ENCODE peak calls at places on chromosomes 13 and 19, in four cellular contexts. U is lower lobe of right lung, A is adrenal gland, I is left lung. E is an unnamed sample.

GRCh38 chr19:42134671-42135070 is 2.4 kb upstream of the POU2F2 start:
- DNase-seq in I (no peak), U (no peak), A (no peak), E (no peak)

GRCh38 chr13:67148219-67148583 is 81.9 kb downstream of the PCDH9 start:
- DNase-seq in A (no peak), U (no peak), I (no peak), E (no peak)

GRCh38 chr13:37995052-37995451 is 125.5 kb upstream of the TRPC4 start:
- DNase-seq in A (no peak), U (no peak), I (no peak), E (no peak)

GRCh38 chr19:6935618-6936017 is 48.2 kb downstream of the ADGRE1 start:
- DNase-seq in A (no peak), U (no peak), I (no peak), E (no peak)

GRCh38 chr13:71695662-71696061 is 171.3 kb downstream of the DACH1 start:
- DNase-seq in I (no peak), A (no peak), U (no peak), E (no peak)

GRCh38 chr13:106117035-106117434 is 418.4 kb downstream of the EFNB2 start:
- DNase-seq in I (no peak), U (no peak), A (no peak), E (no peak)

GRCh38 chr13:109274188-109274821 is 512.1 kb downstream of the IRS2 start:
- DNase-seq in I (no peak), U (peak; percentile 52), A (peak; percentile 38), E (no peak)

GRCh38 chr13:50523307-50523706 is 320.2 kb downstream of the DLEU7 start:
- DNase-seq in U (no peak), I (no peak), A (no peak), E (no peak)

GRCh38 chr13:99564389-99564788 is 63.1 kb downstream of the TM9SF2 start:
- DNase-seq in U (no peak), I (no peak), A (no peak), E (no peak)
- H3K4me1 ChIP-seq in U (no peaks in the 10 kb centered on the region), I (no peaks in the 10 kb centered on the region), A (peaks cover 2% of the 10 kb centered on the region), E (no peaks in the 10 kb centered on the region)

DNA sequence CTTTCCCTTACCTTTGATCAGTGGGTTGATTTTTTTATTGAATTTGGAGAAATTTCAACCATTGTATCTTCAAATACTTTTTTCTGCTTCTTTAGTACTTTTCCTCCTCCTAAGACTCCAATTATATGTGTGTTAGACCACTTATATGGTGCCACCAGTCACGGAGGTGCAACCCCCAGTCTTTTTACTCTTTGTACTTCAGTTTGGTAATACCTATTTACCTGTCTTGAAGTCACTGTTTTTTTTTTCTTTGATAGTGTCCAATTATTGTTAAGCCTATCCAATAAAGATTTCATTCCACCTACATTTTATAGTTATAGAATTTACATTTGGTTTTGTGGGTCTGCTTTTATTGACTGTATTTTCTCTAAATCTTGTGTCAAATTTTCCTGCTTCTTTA is 14.9 kb downstream of the ZNF283 start:
- DNase-seq in I (no peak), U (no peak), A (no peak), E (no peak)
- H3K9me3 ChIP-seq in I (peaks cover 100% of the 10 kb centered on the region), U (peaks cover 99% of the 10 kb centered on the region), A (peaks cover 53% of the 10 kb centered on the region), E (peaks cover 84% of the 10 kb centered on the region)

DNA sequence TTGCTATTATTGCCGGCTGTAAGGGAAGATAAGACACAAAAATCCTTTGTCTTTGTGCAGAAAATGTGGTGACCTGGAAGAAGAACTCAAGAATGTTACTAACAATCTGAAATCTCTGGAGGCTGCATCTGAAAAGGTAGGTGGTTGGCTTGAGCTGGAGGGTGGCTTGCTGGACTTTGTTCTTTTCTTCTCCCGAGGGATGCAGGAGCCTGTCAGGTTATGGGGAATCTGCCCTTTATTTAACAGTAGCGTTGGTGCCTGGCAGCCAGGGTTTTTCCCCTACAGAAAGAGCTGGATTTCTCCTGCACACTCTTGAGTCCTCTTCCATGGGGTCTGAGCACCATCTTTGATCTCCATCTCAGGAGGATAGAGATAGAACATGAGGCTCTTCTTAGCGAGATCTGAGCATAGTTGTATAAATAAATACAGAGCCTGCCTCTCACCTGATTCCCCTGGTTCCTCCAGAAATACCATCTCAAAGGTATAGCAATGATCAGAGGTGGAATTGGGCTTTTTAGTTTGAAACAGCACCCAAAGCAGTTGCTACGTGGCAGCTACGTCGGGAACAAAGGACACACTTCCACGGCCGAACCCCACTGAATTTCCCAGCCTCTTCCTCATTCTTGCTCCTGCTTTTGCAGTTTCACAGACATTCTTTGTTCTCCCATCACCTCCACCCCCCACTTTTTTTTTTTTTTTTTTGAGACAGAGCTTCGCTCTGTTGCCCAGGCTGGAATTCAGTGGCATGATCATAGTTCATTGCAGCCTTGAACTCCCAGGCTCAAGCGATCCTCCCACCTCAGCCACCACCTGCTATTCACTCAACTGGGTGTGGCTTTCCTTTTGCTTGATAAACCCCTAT is 12.9 kb downstream of the TPM4 start:
- DNase-seq in A (no peak), I (no peak), U (no peak), E (no peak)
- H3K4me1 ChIP-seq in A (peaks cover 37% of the 10 kb centered on the region), I (peaks cover 17% of the 10 kb centered on the region), U (peaks cover 61% of the 10 kb centered on the region), E (peaks cover 46% of the 10 kb centered on the region)

GRCh38 chr19:37563518-37563917 is 31.1 kb downstream of the ZNF571 start:
- DNase-seq in A (no peak), I (no peak), U (no peak), E (no peak)

GRCh38 chr19:37565370-37565669 is 29.3 kb downstream of the ZNF571 start:
- DNase-seq in I (no peak), U (no peak), A (no peak), E (no peak)

DNA sequence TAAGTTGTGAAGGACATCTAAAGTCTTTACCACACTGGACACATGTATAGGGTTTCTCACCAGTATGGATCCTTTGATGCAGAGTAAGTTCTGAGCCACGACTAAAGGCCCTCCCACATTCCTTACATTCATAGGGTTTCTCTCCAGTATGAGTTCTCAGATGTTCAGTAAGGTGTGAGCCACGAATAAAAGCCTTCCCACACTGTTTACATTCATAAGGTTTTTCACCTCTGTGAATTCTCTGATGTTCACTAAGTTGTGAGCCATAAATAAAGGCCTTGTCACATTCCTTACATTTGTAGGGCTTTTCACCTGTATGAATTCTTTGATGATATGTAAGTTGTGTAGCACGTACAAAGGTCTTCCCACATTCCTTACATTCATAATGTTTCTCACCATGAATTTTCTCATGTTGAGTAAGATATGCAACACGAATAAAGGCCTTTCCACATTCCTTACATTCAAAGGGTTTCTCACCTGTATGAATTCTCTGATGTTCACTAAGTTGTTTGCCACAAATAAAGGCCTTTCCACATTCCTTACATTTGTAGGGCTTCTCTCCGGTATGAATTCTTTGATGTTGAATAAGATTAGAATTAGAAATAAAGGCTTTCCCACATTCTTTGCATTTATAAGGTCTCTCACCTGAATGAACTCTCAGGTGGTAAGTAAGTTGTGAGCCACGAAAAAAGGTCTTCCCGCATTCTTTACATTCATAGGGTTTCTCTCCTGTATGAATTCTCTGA is 29.8 kb downstream of the ZNF571 start:
- DNase-seq in I (no peak), A (no peak), U (no peak), E (no peak)
- H3K9me3 ChIP-seq in I (no peaks in the 10 kb centered on the region), A (peaks cover 57% of the 10 kb centered on the region), U (no peaks in the 10 kb centered on the region), E (peaks cover 99% of the 10 kb centered on the region)

GRCh38 chr13:24654741-24655140 is 25.5 kb upstream of the ATP12A start:
- DNase-seq in I (no peak), U (no peak), A (no peak), E (no peak)

GRCh38 chr13:24649685-24650038 is 30.5 kb upstream of the ATP12A start:
- DNase-seq in U (no peak), I (no peak), A (no peak), E (no peak)

GRCh38 chr13:24650157-24650556 is 30.1 kb upstream of the ATP12A start:
- DNase-seq in I (no peak), U (no peak), A (no peak), E (no peak)

GRCh38 chr13:24651718-24652345 is 28.4 kb upstream of the ATP12A start:
- DNase-seq in A (no peak), I (no peak), U (no peak), E (no peak)

GRCh38 chr13:24652346-24652745 is 27.9 kb upstream of the ATP12A start:
- DNase-seq in A (no peak), U (no peak), I (no peak), E (no peak)
- H3K4me1 ChIP-seq in A (no peaks in the 10 kb centered on the region), U (no peaks in the 10 kb centered on the region), I (no peaks in the 10 kb centered on the region), E (no peaks in the 10 kb centered on the region)

DNA sequence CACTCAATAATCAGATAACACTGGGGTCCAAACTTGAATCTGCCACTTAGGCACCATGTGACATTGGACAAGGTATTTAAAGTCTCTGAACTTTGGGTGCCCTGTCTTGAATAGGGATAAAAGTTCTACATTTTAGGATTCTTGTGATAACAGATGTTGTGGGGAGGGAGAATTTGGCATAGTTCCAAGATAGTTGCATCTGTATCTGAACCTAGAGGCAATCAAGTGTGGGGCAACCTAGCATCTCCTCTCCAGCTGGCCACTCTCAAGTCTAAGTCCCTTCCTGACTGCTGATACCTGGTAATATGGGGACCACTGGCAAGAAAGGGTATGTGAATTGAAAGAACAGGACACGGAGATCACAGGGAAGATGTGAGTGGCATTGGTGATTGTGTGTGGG is 256.1 kb downstream of the FOXO1 start:
- DNase-seq in U (no peak), I (no peak), A (no peak), E (no peak)
- H3K9me3 ChIP-seq in U (no peaks in the 10 kb centered on the region), I (peaks cover 8% of the 10 kb centered on the region), A (no peaks in the 10 kb centered on the region), E (no peaks in the 10 kb centered on the region)

GRCh38 chr19:13027557-13027956 is 32.3 kb downstream of the NFIX start:
- DNase-seq in I (peak; percentile 17), A (no peak), U (no peak), E (no peak)
- H3K4me1 ChIP-seq in I (peaks cover 36% of the 10 kb centered on the region), A (peaks cover 26% of the 10 kb centered on the region), U (peaks cover 95% of the 10 kb centered on the region), E (peaks cover 69% of the 10 kb centered on the region)

DNA sequence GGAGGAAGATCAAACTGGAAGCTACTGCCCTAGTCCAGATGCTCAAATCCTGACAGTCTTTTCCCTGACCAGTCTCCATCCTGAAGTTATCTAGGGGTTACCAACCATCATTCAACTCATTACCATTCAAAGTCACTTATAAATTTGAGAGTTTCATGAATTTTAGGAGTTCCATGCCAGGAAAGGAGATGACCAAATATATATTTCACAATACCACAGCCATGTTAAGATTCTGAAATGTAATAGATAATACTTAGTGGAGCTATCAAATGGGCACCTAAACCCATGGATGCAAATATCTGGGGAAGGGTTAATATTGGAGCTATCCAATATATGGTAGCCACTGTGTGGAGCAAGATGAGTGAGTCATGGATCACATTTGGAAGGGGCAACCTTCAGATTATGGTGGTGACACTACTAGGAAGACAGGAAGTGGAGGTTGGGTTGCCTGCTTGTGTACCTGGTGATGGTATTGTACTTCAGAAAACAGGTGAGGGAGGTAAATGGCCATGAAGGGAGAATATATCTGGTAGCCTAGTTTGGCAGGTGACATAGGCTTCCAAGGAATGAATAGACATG is 18.7 kb downstream of the ZNF586 start:
- DNase-seq in A (no peak), U (no peak), I (no peak), E (no peak)
- H3K9me3 ChIP-seq in A (no peaks in the 10 kb centered on the region), U (peaks cover 62% of the 10 kb centered on the region), I (peaks cover 66% of the 10 kb centered on the region), E (peaks cover 16% of the 10 kb centered on the region)

GRCh38 chr19:3340340-3340739 is 26.0 kb upstream of the NFIC start:
- DNase-seq in I (no peak), U (no peak), A (no peak), E (no peak)
- H3K4me1 ChIP-seq in I (peaks cover 42% of the 10 kb centered on the region), U (peaks cover 55% of the 10 kb centered on the region), A (peaks cover 49% of the 10 kb centered on the region), E (peaks cover 51% of the 10 kb centered on the region)

E was measured in upper lobe of right lung.